ENCODE peak calls at places on chromosome 1, in ten cellular contexts. Q is head of caudate nucleus; M is activated T-cell treated with anti-CD3 and anti-CD28 coated beads, Interleukin-2, amount 50 U/mL, for 72 hours; W is activated CD4-positive, alpha-beta T cell treated with anti-CD3 and anti-CD28 coated beads, Interleukin-2, amount 50 U/mL, for 1 hour; E is CD8-positive, alpha-beta T cell; I is osteocyte; H is AG20443; D is BJ; L is stimulated activated CD4-positive, alpha-beta T cell treated with anti-CD3 and anti-CD28 coated beads, Interleukin-2, amount 100 ng/mL, for 48 hours; B is NCI-H2171 treated with DMSO at 0.1 percent for 48 hours. T is an unnamed sample.
A peak's percentile ranks its signal among the peaks of the same experiment; 100 is the strongest.

GRCh38 chr1:25072461-25072860 is 142.4 kb upstream of the RUNX3 start:
- DNase-seq in Q (no peak), M (no peak), W (no peak), E (no peak), I (no peak), H (no peak), D (no peak), L (no peak), B (no peak), T (no peak)

GRCh38 chr1:224629965-224630364 is 13.8 kb downstream of the CNIH3 start:
- DNase-seq in Q (no peak), M (no peak), W (no peak), E (no peak), I (no peak), H (no peak), D (no peak), L (no peak), B (peak; percentile 16), T (no peak)

GRCh38 chr1:218829143-218829542 is 344.5 kb upstream of the LYPLAL1 start:
- DNase-seq in Q (no peak), M (no peak), W (no peak), E (no peak), I (no peak), H (no peak), D (no peak), L (no peak), B (no peak), T (no peak)

GRCh38 chr1:67748630-67749029 is 63.6 kb downstream of the GADD45A start:
- DNase-seq in Q (no peak), M (no peak), W (no peak), E (no peak), I (no peak), H (peak; percentile 63), D (no peak), L (no peak), B (no peak), T (no peak)

GRCh38 chr1:90720137-90720636 is 3.1 kb upstream of the BARHL2 start:
- DNase-seq in Q (no peak), M (no peak), W (no peak), E (no peak), I (no peak), H (no peak), D (no peak), L (no peak), B (no peak), T (no peak)

GRCh38 chr1:221035680-221036153 is 156.5 kb downstream of the HLX start:
- DNase-seq in Q (no peak), M (no peak), W (no peak), E (no peak), I (no peak), H (peak; percentile 59), D (no peak), L (no peak), B (no peak), T (peak; percentile 25)

GRCh38 chr1:90154711-90155110 is 159.8 kb downstream of the ZNF326 start:
- DNase-seq in Q (no peak), M (no peak), W (no peak), E (no peak), I (no peak), H (no peak), D (no peak), L (no peak), B (no peak), T (no peak)

GRCh38 chr1:43991476-43992231 is at the start of gene CCDC24:
- DNase-seq in Q (peak; percentile 84), M (peak; percentile 82), W (peak; percentile 66), E (peak; percentile 59), I (peak; percentile 92), H (peak; percentile 95), D (peak; percentile 40), L (peak; percentile 69), B (peak; percentile 60), T (peak; percentile 48)

GRCh38 chr1:237953238-237953637 is 62.5 kb upstream of the ZP4 start:
- DNase-seq in Q (no peak), M (no peak), W (no peak), E (no peak), I (no peak), H (no peak), D (no peak), L (no peak), B (peak; percentile 9), T (no peak)

GRCh38 chr1:211133393-211133840 is 531 bp downstream of the KCNH1 start:
- DNase-seq in Q (peak; percentile 68), M (peak; percentile 14), W (no peak), E (no peak), I (no peak), H (peak; percentile 29), D (no peak), L (no peak), B (peak; percentile 77), T (no peak)

GRCh38 chr1:218350022-218350525 is 4.9 kb downstream of the TGFB2 start:
- DNase-seq in Q (no peak), M (no peak), W (no peak), E (no peak), I (no peak), H (no peak), D (no peak), L (no peak), B (no peak), T (no peak)

GRCh38 chr1:20792177-20792576 is 5.1 kb upstream of the HP1BP3 start:
- DNase-seq in Q (no peak), M (no peak), W (no peak), E (no peak), I (no peak), H (peak; percentile 84), D (peak; percentile 56), L (no peak), B (no peak), T (peak; percentile 84)

GRCh38 chr1:216953495-216953894 is 230.3 kb upstream of the ESRRG start:
- DNase-seq in Q (no peak), M (no peak), W (no peak), E (no peak), I (no peak), H (no peak), D (no peak), L (no peak), B (no peak), T (no peak)

GRCh38 chr1:8053878-8054567 is 27.9 kb upstream of the ERRFI1 start:
- DNase-seq in Q (no peak), M (no peak), W (no peak), E (no peak), I (no peak), H (no peak), D (no peak), L (no peak), B (no peak), T (no peak)

GRCh38 chr1:152002960-152003359 is 9.3 kb upstream of the S100A10 start:
- DNase-seq in Q (no peak), M (no peak), W (no peak), E (no peak), I (no peak), H (no peak), D (no peak), L (no peak), B (no peak), T (no peak)

GRCh38 chr1:153655333-153655732 is 3.2 kb upstream of the SNAPIN start:
- DNase-seq in Q (no peak), M (no peak), W (no peak), E (no peak), I (no peak), H (no peak), D (no peak), L (no peak), B (no peak), T (no peak)

GRCh38 chr1:230158422-230159291 is 91.6 kb downstream of the GALNT2 start:
- DNase-seq in Q (no peak), M (no peak), W (no peak), E (no peak), I (no peak), H (no peak), D (no peak), L (no peak), B (peak; percentile 51), T (no peak)

GRCh38 chr1:66996018-66996682 is 57.8 kb downstream of the SLC35D1 start:
- DNase-seq in Q (peak; percentile 72), M (peak; percentile 62), W (peak; percentile 61), E (peak; percentile 40), I (no peak), H (peak; percentile 66), D (no peak), L (peak; percentile 47), B (peak; percentile 44), T (no peak)

GRCh38 chr1:59814901-59815825 is at the start of gene HOOK1:
- DNase-seq in Q (no peak), M (no peak), W (no peak), E (no peak), I (no peak), H (peak; percentile 10), D (no peak), L (no peak), B (peak; percentile 34), T (no peak)

T was measured in GM04503.